ENCODE peak calls at places on chromosomes 1 and 21, in four cellular contexts. V is left ventricle myocardium inferior, K is AG09309, N is astrocyte of the cerebellum. D is an unnamed sample.

GRCh38 chr1:18283601-18284385 is 176.2 kb downstream of the IGSF21 start:
- DNase-seq in V (no peak), K (no peak), N (no peak), D (no peak)

GRCh38 chr1:39787468-39787867 is 1.2 kb downstream of the BMP8B start:
- DNase-seq in V (no peak), K (no peak), N (no peak), D (no peak)

GRCh38 chr1:188261849-188262248 is 1433.1 kb downstream of the PLA2G4A start:
- DNase-seq in V (no peak), K (no peak), N (no peak), D (no peak)

GRCh38 chr1:6352138-6352563 is 41.4 kb downstream of the ACOT7 start:
- DNase-seq in V (no peak), K (no peak), N (no peak), D (no peak)

GRCh38 chr1:113912594-113913311 is 7.6 kb downstream of the DCLRE1B start:
- DNase-seq in V (peak), K (no peak), N (no peak), D (no peak)

GRCh38 chr1:116743535-116743934 is 10.7 kb upstream of the CD2 start:
- DNase-seq in V (no peak), K (no peak), N (no peak), D (no peak)

GRCh38 chr21:34810786-34811185 is 142.0 kb downstream of the CLIC6 start:
- DNase-seq in V (no peak), K (no peak), N (no peak), D (no peak)

GRCh38 chr1:151593651-151594625 is 17.9 kb upstream of the SNX27 start:
- DNase-seq in V (peak), K (no peak), N (no peak), D (no peak)

GRCh38 chr1:68163220-68163619 is 69.1 kb downstream of the WLS start:
- DNase-seq in V (no peak), K (no peak), N (no peak), D (no peak)

GRCh38 chr1:115412733-115413132 is 74.7 kb upstream of the NGF start:
- DNase-seq in V (no peak), K (no peak), N (no peak), D (no peak)

GRCh38 chr1:203628185-203628996 is 1.8 kb downstream of the ATP2B4 start:
- DNase-seq in V (peak), K (no peak), N (no peak), D (no peak)

GRCh38 chr1:221886311-221887090 is 144.6 kb upstream of the DUSP10 start:
- DNase-seq in V (no peak), K (peak), N (no peak), D (no peak)

GRCh38 chr1:201842472-201843020 is 13.6 kb downstream of the IPO9 start:
- DNase-seq in V (no peak), K (no peak), N (no peak), D (no peak)

GRCh38 chr1:19582318-19582717 is 61.8 kb upstream of the NBL1 start:
- DNase-seq in V (peak), K (no peak), N (no peak), D (no peak)

GRCh38 chr1:201703646-201704438 is 125.1 kb upstream of the IPO9 start:
- DNase-seq in V (peak), K (no peak), N (peak), D (no peak)

GRCh38 chr1:207649204-207649753 is 4.3 kb downstream of the CR1L start:
- DNase-seq in V (no peak), K (no peak), N (no peak), D (no peak)

GRCh38 chr1:60904079-60904852 is 178.1 kb upstream of the NFIA start:
- DNase-seq in V (peak), K (no peak), N (no peak), D (no peak)

GRCh38 chr1:213416461-213417224 is 365.6 kb downstream of the RPS6KC1 start:
- DNase-seq in V (no peak), K (no peak), N (no peak), D (no peak)
- H3K4me3 ChIP-seq in V (no peak), K (no peak), N (no peak), D (no peak)

GRCh38 chr1:21621761-21622436 is 47.3 kb downstream of the RAP1GAP start:
- DNase-seq in V (no peak), K (no peak), N (no peak), D (no peak)
- H3K4me3 ChIP-seq in V (peak), K (no peak), N (no peak), D (peak)

DNA sequence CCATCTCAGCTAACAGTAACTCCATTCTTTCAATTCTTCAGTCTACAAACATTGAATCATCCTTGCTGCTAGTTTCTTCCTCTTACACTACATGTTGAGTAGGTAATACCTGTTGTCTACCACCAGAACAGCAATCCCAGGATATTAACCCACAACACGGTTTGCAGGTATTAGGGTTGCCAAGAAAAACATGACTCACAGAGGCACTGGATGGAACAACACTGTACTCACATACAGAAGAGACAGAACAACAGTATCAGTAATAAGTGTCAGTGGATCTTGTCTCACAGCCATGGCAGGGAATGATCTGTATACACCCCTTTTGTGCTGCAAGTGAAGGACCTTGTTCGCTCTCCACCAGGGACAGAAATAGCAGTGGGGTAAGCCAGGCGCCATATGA is 212.1 kb downstream of the GPR52 start:
- DNase-seq in V (no peak), K (no peak), N (peak), D (peak)
- H3K4me3 ChIP-seq in V (no peak), K (no peak), N (no peak), D (no peak)

GRCh38 chr1:215652371-215652770 is 85.3 kb downstream of the KCTD3 start:
- DNase-seq in V (no peak), K (no peak), N (no peak), D (no peak)
- H3K4me3 ChIP-seq in V (no peak), K (no peak), N (no peak), D (no peak)

GRCh38 chr1:178060789-178061556 is 32.9 kb upstream of the RASAL2 start:
- DNase-seq in V (no peak), K (peak), N (peak), D (peak)

GRCh38 chr1:178055093-178055492 is 38.8 kb upstream of the RASAL2 start:
- DNase-seq in V (peak), K (no peak), N (no peak), D (no peak)

GRCh38 chr1:178055779-178056471 is 38.0 kb upstream of the RASAL2 start:
- DNase-seq in V (no peak), K (no peak), N (no peak), D (no peak)

GRCh38 chr1:178057863-178058576 is 35.9 kb upstream of the RASAL2 start:
- DNase-seq in V (peak), K (no peak), N (no peak), D (no peak)

DNA sequence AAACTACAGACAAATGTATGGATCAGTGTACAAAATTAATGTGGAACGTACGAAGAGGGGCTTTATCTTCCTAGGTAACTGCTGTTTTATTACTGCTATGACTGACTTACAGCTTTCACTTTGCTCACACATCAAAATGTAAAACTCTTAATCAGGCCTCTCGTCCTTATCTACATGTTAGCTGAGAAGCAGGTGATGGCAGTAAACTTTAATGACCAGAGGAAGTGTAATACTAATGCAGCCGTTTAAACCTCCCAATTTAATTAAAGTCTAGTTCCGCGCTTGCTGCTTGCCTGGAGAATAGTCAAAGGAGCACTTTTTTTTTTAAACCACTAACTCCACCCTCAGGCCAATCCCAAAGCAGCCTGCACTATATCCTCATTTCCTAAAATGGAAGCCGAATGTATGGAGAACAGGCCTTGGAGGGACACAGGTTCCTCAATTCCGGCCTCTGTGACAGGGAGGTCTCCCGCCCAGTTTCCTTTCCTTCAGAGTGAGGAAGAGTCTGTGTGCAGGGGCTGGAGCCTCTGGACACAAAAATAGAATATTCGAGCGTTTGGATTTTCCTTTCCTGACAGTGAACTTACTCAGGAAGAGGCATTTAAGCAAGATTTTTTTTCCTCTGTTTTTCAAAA is 36.7 kb upstream of the RASAL2 start:
- DNase-seq in V (peak), K (no peak), N (no peak), D (no peak)
- H3K4me3 ChIP-seq in V (peak), K (no peak), N (no peak), D (no peak)